ENCODE peak calls at places on chromosomes 6 and 20, in eight cellular contexts. I is CD8-positive, alpha-beta memory T cell; O is suprapubic skin; L is lower lobe of right lung; M is fibroblast of lung; A is IMR-90; Z is right lobe of liver; G is adipocyte. F is an unnamed sample. For H3K36me3, the result is how much of the 10 kb centered on the place peaks cover.

GRCh38 chr6:141321486-141322347 is 811.0 kb upstream of the GJE1 start:
- DNase-seq in O (no peak), G (peak), Z (no peak), A (peak), L (no peak), I (no peak), M (peak), F (no peak)

GRCh38 chr20:25402583-25402982 is 4.9 kb upstream of the GINS1 start:
- DNase-seq in O (no peak), A (no peak), Z (no peak), L (no peak), G (no peak), I (no peak), M (peak), F (no peak)

GRCh38 chr20:1334761-1335160 is 5.8 kb upstream of the SDCBP2 start:
- DNase-seq in A (no peak), G (no peak), O (peak), M (no peak), L (no peak), Z (no peak), I (no peak), F (no peak)

GRCh38 chr20:41214202-41214601 is 76.9 kb downstream of the PLCG1 start:
- DNase-seq in L (no peak), M (no peak), O (no peak), I (no peak), Z (no peak), G (no peak), A (no peak), F (no peak)

GRCh38 chr6:47319382-47319781 is 9.7 kb upstream of the TNFRSF21 start:
- DNase-seq in L (no peak), G (no peak), A (no peak), I (no peak), O (no peak), M (no peak), Z (no peak), F (no peak)

GRCh38 chr6:52503344-52503747 is 73.5 kb downstream of the TRAM2 start:
- DNase-seq in Z (no peak), A (no peak), L (no peak), M (no peak), G (no peak), I (no peak), O (no peak), F (no peak)

GRCh38 chr6:95091823-95092436 is 485.4 kb upstream of the MANEA start:
- DNase-seq in G (peak), O (no peak), L (no peak), I (no peak), Z (no peak), M (peak), A (peak), F (no peak)

GRCh38 chr20:430091-430999 is 22.2 kb downstream of the RBCK1 start:
- DNase-seq in G (no peak), M (peak), L (no peak), I (no peak), A (no peak), Z (no peak), O (no peak), F (no peak)

GRCh38 chr20:54156981-54157835 is 16.6 kb downstream of the CYP24A1 start:
- DNase-seq in L (no peak), G (no peak), O (no peak), M (no peak), A (no peak), I (no peak), Z (no peak), F (no peak)

GRCh38 chr20:50395258-50395729 is 114.9 kb upstream of the PTPN1 start:
- DNase-seq in O (peak), Z (peak), M (peak), A (peak), G (peak), L (peak), I (no peak), F (peak)

GRCh38 chr20:38458314-38458713 is 14.3 kb upstream of the RALGAPB start:
- DNase-seq in I (no peak), G (no peak), A (no peak), M (no peak), O (no peak), Z (no peak), L (no peak), F (no peak)
- H3K36me3 ChIP-seq in I (under half), G (under half), A (under half), M (under half), O (under half), Z (under half), L (under half), F (under half)

GRCh38 chr20:31710423-31711250 is 12.0 kb downstream of the BCL2L1 start:
- DNase-seq in Z (no peak), I (no peak), G (no peak), L (peak), A (no peak), M (no peak), O (peak), F (no peak)
- H3K4me3 ChIP-seq in Z (no peak), I (no peak), G (peak), L (no peak), A (no peak), M (no peak), O (no peak), F (peak)

DNA sequence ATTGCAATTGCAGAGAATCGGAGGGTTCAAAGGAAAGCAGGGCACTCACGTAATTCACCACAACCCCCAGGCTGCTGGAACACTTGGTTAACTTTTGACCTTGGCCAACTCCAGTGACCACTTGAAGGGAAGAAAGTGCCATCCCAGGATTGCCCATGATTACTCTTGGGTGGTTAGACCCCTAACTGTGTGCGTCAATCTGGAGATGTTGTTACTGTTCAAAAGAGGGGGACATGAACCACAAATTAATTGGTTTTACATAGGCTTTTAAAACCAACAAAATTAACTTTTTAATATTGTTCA is 50.1 kb upstream of the NCOA3 start:
- DNase-seq in O (no peak), G (no peak), A (no peak), I (no peak), Z (no peak), L (no peak), M (no peak), F (no peak)
- H3K36me3 ChIP-seq in O (under half), G (under half), A (under half), I (under half), Z (under half), L (under half), M (under half), F (under half)

DNA sequence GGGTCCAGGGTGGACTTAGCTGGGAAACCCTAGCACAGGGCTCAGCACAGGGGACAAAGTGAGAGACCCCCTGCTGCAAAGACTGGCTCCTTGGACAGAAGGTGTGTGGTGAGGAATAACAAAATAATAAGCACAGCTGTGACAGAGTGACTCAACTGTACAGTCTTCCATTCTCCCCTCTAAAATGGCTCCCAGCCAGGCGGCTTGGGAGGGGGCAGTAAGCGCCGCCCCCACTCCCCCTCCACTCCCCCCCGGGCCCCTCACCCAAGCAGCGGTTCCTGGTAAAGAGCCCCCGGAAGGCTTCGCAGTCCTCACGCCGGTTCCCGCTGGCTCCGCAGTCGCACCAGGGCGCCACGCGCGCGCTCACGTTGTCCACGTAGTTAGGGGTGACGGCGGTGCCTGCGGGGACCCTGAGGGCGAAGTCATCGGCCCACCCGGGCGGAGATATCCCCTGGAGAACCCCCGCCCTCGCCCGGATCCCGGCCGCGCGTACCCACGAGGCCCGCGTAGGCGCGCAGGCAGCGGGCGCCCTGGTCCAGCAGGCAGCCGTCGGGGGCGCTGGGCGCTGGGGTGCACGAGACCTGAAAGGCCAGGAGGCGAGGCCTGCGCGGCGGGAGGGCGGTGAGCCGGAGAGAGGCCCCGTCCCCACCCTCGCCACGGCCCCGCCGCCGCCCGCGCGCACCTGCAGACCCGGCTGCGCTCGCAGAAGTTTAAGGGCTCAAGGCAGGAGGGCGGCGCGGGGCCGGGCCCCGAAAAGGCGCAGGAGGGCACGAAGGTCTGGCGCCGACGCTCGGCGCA is 2.7 kb downstream of the GFRA4 start:
- DNase-seq in O (peak), M (no peak), A (no peak), G (no peak), L (no peak), Z (no peak), I (no peak), F (no peak)
- H3K4me3 ChIP-seq in O (peak), M (no peak), A (no peak), G (no peak), L (no peak), Z (no peak), I (no peak), F (no peak)

DNA sequence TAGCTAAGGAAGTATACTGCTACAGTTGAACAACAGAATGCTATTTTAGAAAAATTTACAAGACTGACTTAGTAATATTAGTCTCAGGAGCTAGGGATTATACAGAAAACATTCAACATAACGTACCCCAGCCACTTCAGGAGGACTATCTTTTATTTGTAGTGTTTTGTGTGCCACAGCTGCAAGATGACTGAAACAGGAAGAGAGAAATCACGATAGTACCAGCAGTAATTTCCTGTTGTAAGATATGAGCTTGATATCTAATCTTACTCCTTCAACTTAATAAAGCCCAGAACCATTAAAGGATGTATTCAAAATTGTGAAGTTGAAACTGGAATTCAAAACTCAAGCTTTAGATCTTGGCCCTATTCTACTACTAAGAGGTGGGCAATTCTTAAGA is 42.1 kb downstream of the SLC35A1 start:
- DNase-seq in A (no peak), I (no peak), Z (no peak), O (no peak), G (no peak), M (no peak), L (no peak), F (no peak)
- H3K36me3 ChIP-seq in A (half or more), I (under half), Z (half or more), O (half or more), G (half or more), M (under half), L (half or more), F (under half)

F was measured in thoracic aorta.